ENCODE peak calls at places on chromosomes 13 and 19, in ten cellular contexts. One of them, this sample, is unnamed.

GRCh38 chr19:1432507-1432887 is 5.7 kb upstream of the RPS15 start:
- DNase-seq in GM13977: no peak
- DNase-seq in psoas muscle: no peak
- DNase-seq in GM23338: no peak
- DNase-seq in WTC11: no peak
- DNase-seq in GM12865: no peak
- DNase-seq in CD4-positive, alpha-beta T cell: no peak
- DNase-seq in H9: no peak
- DNase-seq in CD8-positive, alpha-beta T cell: no peak
- DNase-seq in K562: no peak
- DNase-seq in this sample: no peak

GRCh38 chr19:39946532-39946931 is 12.1 kb upstream of the FCGBP start:
- DNase-seq in GM13977: no peak
- DNase-seq in psoas muscle: no peak
- DNase-seq in GM23338: no peak
- DNase-seq in WTC11: no peak
- DNase-seq in GM12865: no peak
- DNase-seq in CD4-positive, alpha-beta T cell: no peak
- DNase-seq in H9: no peak
- DNase-seq in CD8-positive, alpha-beta T cell: no peak
- DNase-seq in K562: no peak
- DNase-seq in this sample: no peak

GRCh38 chr13:99150575-99151370 is 49.9 kb upstream of the UBAC2 start:
- DNase-seq in GM13977: no peak
- DNase-seq in psoas muscle: no peak
- DNase-seq in GM23338: no peak
- DNase-seq in WTC11: no peak
- DNase-seq in GM12865: no peak
- DNase-seq in CD4-positive, alpha-beta T cell: no peak
- DNase-seq in H9: no peak
- DNase-seq in CD8-positive, alpha-beta T cell: no peak
- DNase-seq in K562: no peak
- DNase-seq in this sample: no peak

GRCh38 chr13:76944457-76944856 is 3.9 kb upstream of the ACOD1 start:
- DNase-seq in GM13977: no peak
- DNase-seq in psoas muscle: no peak
- DNase-seq in GM23338: no peak
- DNase-seq in WTC11: no peak
- DNase-seq in GM12865: no peak
- DNase-seq in CD4-positive, alpha-beta T cell: no peak
- DNase-seq in H9: no peak
- DNase-seq in CD8-positive, alpha-beta T cell: no peak
- DNase-seq in K562: no peak
- DNase-seq in this sample: no peak

GRCh38 chr19:38039966-38040365 is 133.0 kb downstream of the SIPA1L3 start:
- DNase-seq in GM13977: no peak
- DNase-seq in psoas muscle: no peak
- DNase-seq in GM23338: no peak
- DNase-seq in WTC11: no peak
- DNase-seq in GM12865: no peak
- DNase-seq in CD4-positive, alpha-beta T cell: no peak
- DNase-seq in H9: no peak
- DNase-seq in CD8-positive, alpha-beta T cell: no peak
- DNase-seq in K562: no peak
- DNase-seq in this sample: no peak

GRCh38 chr19:49363265-49364082 is at the start of gene DKKL1:
- DNase-seq in GM13977: peak; percentile 92
- DNase-seq in psoas muscle: peak; percentile 99
- DNase-seq in GM23338: peak; percentile 100
- DNase-seq in WTC11: peak; percentile 100
- DNase-seq in GM12865: peak; percentile 89
- DNase-seq in CD4-positive, alpha-beta T cell: peak; percentile 51
- DNase-seq in H9: peak; percentile 100
- DNase-seq in CD8-positive, alpha-beta T cell: peak; percentile 67
- DNase-seq in K562: peak; percentile 99
- DNase-seq in this sample: peak; percentile 100

GRCh38 chr13:112241288-112241687 is 134.9 kb upstream of the SPACA7 start:
- DNase-seq in GM13977: no peak
- DNase-seq in psoas muscle: no peak
- DNase-seq in GM23338: no peak
- DNase-seq in WTC11: no peak
- DNase-seq in GM12865: no peak
- DNase-seq in CD4-positive, alpha-beta T cell: no peak
- DNase-seq in H9: no peak
- DNase-seq in CD8-positive, alpha-beta T cell: no peak
- DNase-seq in K562: no peak
- DNase-seq in this sample: no peak

GRCh38 chr13:94343243-94343585 is 136.3 kb downstream of the DCT start:
- DNase-seq in GM13977: no peak
- DNase-seq in psoas muscle: no peak
- DNase-seq in GM23338: no peak
- DNase-seq in WTC11: no peak
- DNase-seq in GM12865: no peak
- DNase-seq in CD4-positive, alpha-beta T cell: no peak
- DNase-seq in H9: no peak
- DNase-seq in CD8-positive, alpha-beta T cell: no peak
- DNase-seq in K562: no peak
- DNase-seq in this sample: no peak

GRCh38 chr13:21850013-21851006 is 179.4 kb downstream of the FGF9 start:
- DNase-seq in GM13977: no peak
- DNase-seq in psoas muscle: no peak
- DNase-seq in GM23338: no peak
- DNase-seq in WTC11: no peak
- DNase-seq in GM12865: no peak
- DNase-seq in CD4-positive, alpha-beta T cell: no peak
- DNase-seq in H9: no peak
- DNase-seq in CD8-positive, alpha-beta T cell: no peak
- DNase-seq in K562: no peak
- DNase-seq in this sample: no peak

GRCh38 chr13:112521073-112521685 is 66.8 kb downstream of the TUBGCP3 start:
- DNase-seq in GM13977: peak; percentile 27
- DNase-seq in psoas muscle: no peak
- DNase-seq in GM23338: no peak
- DNase-seq in WTC11: no peak
- DNase-seq in GM12865: no peak
- DNase-seq in CD4-positive, alpha-beta T cell: no peak
- DNase-seq in H9: no peak
- DNase-seq in CD8-positive, alpha-beta T cell: no peak
- DNase-seq in K562: no peak
- DNase-seq in this sample: no peak

GRCh38 chr13:61136101-61136500 is 279.5 kb downstream of the PCDH20 start:
- DNase-seq in GM13977: no peak
- DNase-seq in psoas muscle: no peak
- DNase-seq in GM23338: peak; percentile 4
- DNase-seq in WTC11: no peak
- DNase-seq in GM12865: no peak
- DNase-seq in CD4-positive, alpha-beta T cell: no peak
- DNase-seq in H9: no peak
- DNase-seq in CD8-positive, alpha-beta T cell: no peak
- DNase-seq in K562: no peak
- DNase-seq in this sample: no peak

GRCh38 chr13:42740753-42741152 is 40.6 kb upstream of the FAM216B start:
- DNase-seq in GM13977: no peak
- DNase-seq in psoas muscle: peak; percentile 39
- DNase-seq in GM23338: peak; percentile 6
- DNase-seq in WTC11: no peak
- DNase-seq in GM12865: no peak
- DNase-seq in CD4-positive, alpha-beta T cell: no peak
- DNase-seq in H9: no peak
- DNase-seq in CD8-positive, alpha-beta T cell: no peak
- DNase-seq in K562: peak; percentile 2
- DNase-seq in this sample: no peak

GRCh38 chr13:85985791-85986190 is 186.6 kb upstream of the SLITRK6 start:
- DNase-seq in GM13977: no peak
- DNase-seq in psoas muscle: no peak
- DNase-seq in GM23338: no peak
- DNase-seq in WTC11: no peak
- DNase-seq in GM12865: no peak
- DNase-seq in CD4-positive, alpha-beta T cell: no peak
- DNase-seq in H9: no peak
- DNase-seq in CD8-positive, alpha-beta T cell: no peak
- DNase-seq in K562: no peak
- DNase-seq in this sample: no peak

DNA sequence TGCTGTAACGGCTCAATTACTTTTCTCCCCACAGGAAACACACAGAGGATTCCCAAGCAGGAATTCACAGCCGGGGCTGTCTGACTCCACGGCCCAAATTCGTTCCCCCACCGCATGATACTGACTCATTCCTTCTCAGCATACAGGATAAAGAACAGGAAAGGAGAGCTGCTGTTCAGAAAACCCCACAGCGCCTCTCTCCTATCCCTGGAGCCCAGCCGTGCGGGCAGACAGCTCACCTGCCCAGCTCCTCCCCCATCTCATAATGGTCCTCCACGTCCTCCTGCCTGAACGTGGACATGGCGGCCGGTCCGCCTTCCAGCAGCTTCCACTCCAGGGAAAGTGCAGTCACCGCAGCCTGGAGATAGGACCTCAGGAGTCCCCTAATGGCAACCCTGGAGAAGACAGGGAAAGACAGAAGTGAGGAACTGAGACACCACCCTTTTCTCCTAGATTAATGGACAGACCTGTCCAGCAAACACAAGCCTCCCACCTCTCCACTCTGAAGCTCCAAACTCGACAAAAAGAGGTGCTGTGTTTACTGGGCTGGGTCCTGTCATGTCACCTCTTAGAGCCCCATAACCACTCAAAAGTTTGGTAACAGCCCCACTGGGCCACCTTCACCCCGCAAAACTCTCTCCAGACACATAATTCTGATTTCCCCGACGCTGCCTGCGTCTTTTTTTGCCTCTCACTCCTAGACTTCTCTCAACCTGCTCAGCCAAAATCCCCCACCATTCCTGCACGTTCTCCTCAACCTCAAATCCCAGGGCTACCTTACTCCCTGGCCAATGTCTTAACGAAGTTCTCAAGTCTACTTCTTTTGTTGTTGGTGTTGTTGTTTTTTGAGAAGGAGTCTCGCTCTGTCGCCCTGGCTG is 1.2 kb downstream of the DAPK3 start:
- DNase-seq in GM13977: no peak
- DNase-seq in psoas muscle: peak; percentile 40
- DNase-seq in GM23338: peak; percentile 62
- DNase-seq in WTC11: peak; percentile 40
- DNase-seq in GM12865: no peak
- DNase-seq in CD4-positive, alpha-beta T cell: no peak
- DNase-seq in H9: peak; percentile 81
- DNase-seq in CD8-positive, alpha-beta T cell: no peak
- DNase-seq in K562: peak; percentile 61
- DNase-seq in this sample: peak; percentile 51
- TF ChIP-seq CTCF in GM13977: no peak
- TF ChIP-seq CTCF in psoas muscle: no peak
- TF ChIP-seq CTCF in GM23338: no peak
- TF ChIP-seq CTCF in WTC11: no peak
- TF ChIP-seq CTCF in GM12865: no peak
- TF ChIP-seq CTCF in CD4-positive, alpha-beta T cell: no peak
- TF ChIP-seq CTCF in H9: no peak
- TF ChIP-seq CTCF in CD8-positive, alpha-beta T cell: no peak
- TF ChIP-seq CTCF in K562: peak; percentile 49
- TF ChIP-seq CTCF in this sample: no peak

DNA sequence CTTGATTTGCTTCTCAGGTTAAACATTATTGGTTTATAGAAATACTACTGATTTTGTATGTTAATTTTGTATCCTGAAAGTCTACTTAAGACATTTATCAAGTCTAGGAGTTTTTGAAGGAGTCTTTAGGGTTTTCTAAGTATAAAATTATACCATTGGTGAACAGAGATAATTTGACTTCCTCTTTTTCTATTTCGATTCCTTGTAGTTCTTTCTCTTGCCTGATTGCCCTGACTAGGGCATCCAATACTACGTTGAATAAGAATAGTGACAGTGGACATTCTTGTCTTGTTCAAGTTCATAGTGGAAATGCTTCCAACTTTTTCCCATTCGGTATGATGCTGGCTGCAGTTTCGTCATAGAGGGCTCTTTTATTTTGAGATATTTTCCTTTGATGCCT is 807.5 kb upstream of the SLC10A2 start:
- DNase-seq in GM13977: no peak
- DNase-seq in psoas muscle: no peak
- DNase-seq in GM23338: no peak
- DNase-seq in WTC11: no peak
- DNase-seq in GM12865: no peak
- DNase-seq in CD4-positive, alpha-beta T cell: no peak
- DNase-seq in H9: no peak
- DNase-seq in CD8-positive, alpha-beta T cell: no peak
- DNase-seq in K562: no peak
- DNase-seq in this sample: no peak
- TF ChIP-seq CTCF in GM13977: no peak
- TF ChIP-seq CTCF in psoas muscle: no peak
- TF ChIP-seq CTCF in GM23338: no peak
- TF ChIP-seq CTCF in WTC11: no peak
- TF ChIP-seq CTCF in GM12865: no peak
- TF ChIP-seq CTCF in CD4-positive, alpha-beta T cell: no peak
- TF ChIP-seq CTCF in H9: no peak
- TF ChIP-seq CTCF in CD8-positive, alpha-beta T cell: no peak
- TF ChIP-seq CTCF in K562: no peak
- TF ChIP-seq CTCF in this sample: no peak

GRCh38 chr13:95704510-95704909 is 27.6 kb downstream of the DNAJC3 start:
- DNase-seq in GM13977: no peak
- DNase-seq in psoas muscle: no peak
- DNase-seq in GM23338: peak; percentile 57
- DNase-seq in WTC11: no peak
- DNase-seq in GM12865: no peak
- DNase-seq in CD4-positive, alpha-beta T cell: no peak
- DNase-seq in H9: no peak
- DNase-seq in CD8-positive, alpha-beta T cell: no peak
- DNase-seq in K562: peak; percentile 17
- DNase-seq in this sample: no peak
- TF ChIP-seq CTCF in GM13977: peak; percentile 19
- TF ChIP-seq CTCF in psoas muscle: no peak
- TF ChIP-seq CTCF in GM23338: peak; percentile 69
- TF ChIP-seq CTCF in WTC11: no peak
- TF ChIP-seq CTCF in GM12865: no peak
- TF ChIP-seq CTCF in CD4-positive, alpha-beta T cell: no peak
- TF ChIP-seq CTCF in H9: peak; percentile 64
- TF ChIP-seq CTCF in CD8-positive, alpha-beta T cell: no peak
- TF ChIP-seq CTCF in K562: peak; percentile 30
- TF ChIP-seq CTCF in this sample: peak; percentile 56

GRCh38 chr19:35740423-35741215 is 1.6 kb downstream of the IGFLR1 start:
- DNase-seq in GM13977: peak; percentile 99
- DNase-seq in psoas muscle: peak; percentile 99
- DNase-seq in GM23338: peak; percentile 99
- DNase-seq in WTC11: peak; percentile 99
- DNase-seq in GM12865: peak; percentile 97
- DNase-seq in CD4-positive, alpha-beta T cell: peak; percentile 91
- DNase-seq in H9: peak; percentile 98
- DNase-seq in CD8-positive, alpha-beta T cell: peak; percentile 95
- DNase-seq in K562: peak; percentile 99
- DNase-seq in this sample: peak; percentile 96
- TF ChIP-seq CTCF in GM13977: peak; percentile 35
- TF ChIP-seq CTCF in psoas muscle: no peak
- TF ChIP-seq CTCF in GM23338: no peak
- TF ChIP-seq CTCF in WTC11: no peak
- TF ChIP-seq CTCF in GM12865: no peak
- TF ChIP-seq CTCF in CD4-positive, alpha-beta T cell: no peak
- TF ChIP-seq CTCF in H9: peak; percentile 57
- TF ChIP-seq CTCF in CD8-positive, alpha-beta T cell: no peak
- TF ChIP-seq CTCF in K562: peak; percentile 53
- TF ChIP-seq CTCF in this sample: no peak

This sample was measured in endothelial cell.